ENCODE peak calls at places on chromosomes 6 and 20, in seven cellular contexts. One of them, this sample, is unnamed.

GRCh38 chr6:145736854-145737181 is 1.5 kb upstream of the EPM2A start:
- DNase-seq in B cell: no peak
- DNase-seq in MM.1S: no peak
- DNase-seq in fibroblast of lung: peak
- DNase-seq in cardiac fibroblast: peak
- DNase-seq in lung: no peak
- DNase-seq in upper lobe of left lung: no peak
- DNase-seq in this sample: no peak

GRCh38 chr6:99119109-99120031 is 171.6 kb upstream of the FBXL4 start:
- DNase-seq in B cell: peak
- DNase-seq in MM.1S: peak
- DNase-seq in fibroblast of lung: peak
- DNase-seq in cardiac fibroblast: peak
- DNase-seq in lung: no peak
- DNase-seq in upper lobe of left lung: no peak
- DNase-seq in this sample: no peak

GRCh38 chr20:22389836-22390542 is 194.4 kb downstream of the FOXA2 start:
- DNase-seq in B cell: no peak
- DNase-seq in MM.1S: no peak
- DNase-seq in fibroblast of lung: no peak
- DNase-seq in cardiac fibroblast: no peak
- DNase-seq in lung: peak
- DNase-seq in upper lobe of left lung: peak
- DNase-seq in this sample: no peak

GRCh38 chr6:90676516-90676915 is 89.6 kb upstream of the MAP3K7 start:
- DNase-seq in B cell: no peak
- DNase-seq in MM.1S: no peak
- DNase-seq in fibroblast of lung: no peak
- DNase-seq in cardiac fibroblast: no peak
- DNase-seq in lung: no peak
- DNase-seq in upper lobe of left lung: no peak
- DNase-seq in this sample: no peak

GRCh38 chr6:5638666-5639065 is 368.1 kb downstream of the NRN1 start:
- DNase-seq in B cell: no peak
- DNase-seq in MM.1S: no peak
- DNase-seq in fibroblast of lung: no peak
- DNase-seq in cardiac fibroblast: no peak
- DNase-seq in lung: no peak
- DNase-seq in upper lobe of left lung: no peak
- DNase-seq in this sample: no peak

GRCh38 chr6:105359419-105360366 is 43.2 kb downstream of the PREP start:
- DNase-seq in B cell: no peak
- DNase-seq in MM.1S: no peak
- DNase-seq in fibroblast of lung: peak
- DNase-seq in cardiac fibroblast: peak
- DNase-seq in lung: no peak
- DNase-seq in upper lobe of left lung: peak
- DNase-seq in this sample: no peak

GRCh38 chr20:13186043-13186774 is 34.9 kb upstream of the ISM1 start:
- DNase-seq in B cell: no peak
- DNase-seq in MM.1S: no peak
- DNase-seq in fibroblast of lung: no peak
- DNase-seq in cardiac fibroblast: no peak
- DNase-seq in lung: no peak
- DNase-seq in upper lobe of left lung: no peak
- DNase-seq in this sample: no peak

GRCh38 chr20:63748356-63749270 is 9.0 kb downstream of the SLC2A4RG start:
- DNase-seq in B cell: no peak
- DNase-seq in MM.1S: no peak
- DNase-seq in fibroblast of lung: no peak
- DNase-seq in cardiac fibroblast: no peak
- DNase-seq in lung: no peak
- DNase-seq in upper lobe of left lung: no peak
- DNase-seq in this sample: no peak

GRCh38 chr6:11714798-11715285 is 63.8 kb downstream of the ADTRP start:
- DNase-seq in B cell: no peak
- DNase-seq in MM.1S: no peak
- DNase-seq in fibroblast of lung: no peak
- DNase-seq in cardiac fibroblast: no peak
- DNase-seq in lung: no peak
- DNase-seq in upper lobe of left lung: no peak
- DNase-seq in this sample: no peak

GRCh38 chr20:19047951-19048296 is 164.5 kb upstream of the SLC24A3 start:
- DNase-seq in B cell: no peak
- DNase-seq in MM.1S: no peak
- DNase-seq in fibroblast of lung: no peak
- DNase-seq in cardiac fibroblast: no peak
- DNase-seq in lung: no peak
- DNase-seq in upper lobe of left lung: no peak
- DNase-seq in this sample: no peak
- TF ChIP-seq CTCF in B cell: no peak
- TF ChIP-seq CTCF in MM.1S: no peak
- TF ChIP-seq CTCF in fibroblast of lung: no peak
- TF ChIP-seq CTCF in cardiac fibroblast: no peak
- TF ChIP-seq CTCF in lung: no peak
- TF ChIP-seq CTCF in upper lobe of left lung: no peak
- TF ChIP-seq CTCF in this sample: no peak

GRCh38 chr20:18496740-18497592 is at the start of gene RBBP9:
- DNase-seq in B cell: peak
- DNase-seq in MM.1S: peak
- DNase-seq in fibroblast of lung: peak
- DNase-seq in cardiac fibroblast: peak
- DNase-seq in lung: peak
- DNase-seq in upper lobe of left lung: peak
- DNase-seq in this sample: peak
- TF ChIP-seq CTCF in B cell: no peak
- TF ChIP-seq CTCF in MM.1S: no peak
- TF ChIP-seq CTCF in fibroblast of lung: no peak
- TF ChIP-seq CTCF in cardiac fibroblast: no peak
- TF ChIP-seq CTCF in lung: no peak
- TF ChIP-seq CTCF in upper lobe of left lung: no peak
- TF ChIP-seq CTCF in this sample: no peak

GRCh38 chr6:129490551-129491245 is 219.3 kb downstream of the ARHGAP18 start:
- DNase-seq in B cell: peak
- DNase-seq in MM.1S: peak
- DNase-seq in fibroblast of lung: peak
- DNase-seq in cardiac fibroblast: peak
- DNase-seq in lung: peak
- DNase-seq in upper lobe of left lung: peak
- DNase-seq in this sample: no peak
- TF ChIP-seq CTCF in B cell: no peak
- TF ChIP-seq CTCF in MM.1S: no peak
- TF ChIP-seq CTCF in fibroblast of lung: no peak
- TF ChIP-seq CTCF in cardiac fibroblast: no peak
- TF ChIP-seq CTCF in lung: no peak
- TF ChIP-seq CTCF in upper lobe of left lung: no peak
- TF ChIP-seq CTCF in this sample: no peak

GRCh38 chr6:158284340-158285210 is 27.7 kb upstream of the TULP4 start:
- DNase-seq in B cell: peak
- DNase-seq in MM.1S: peak
- DNase-seq in fibroblast of lung: peak
- DNase-seq in cardiac fibroblast: peak
- DNase-seq in lung: no peak
- DNase-seq in upper lobe of left lung: peak
- DNase-seq in this sample: no peak

GRCh38 chr6:158286413-158286812 is 25.9 kb upstream of the TULP4 start:
- DNase-seq in B cell: no peak
- DNase-seq in MM.1S: no peak
- DNase-seq in fibroblast of lung: peak
- DNase-seq in cardiac fibroblast: peak
- DNase-seq in lung: no peak
- DNase-seq in upper lobe of left lung: no peak
- DNase-seq in this sample: no peak

GRCh38 chr6:158285321-158285960 is 26.8 kb upstream of the TULP4 start:
- DNase-seq in B cell: no peak
- DNase-seq in MM.1S: no peak
- DNase-seq in fibroblast of lung: peak
- DNase-seq in cardiac fibroblast: no peak
- DNase-seq in lung: no peak
- DNase-seq in upper lobe of left lung: no peak
- DNase-seq in this sample: no peak

GRCh38 chr6:158287047-158287446 is 25.2 kb upstream of the TULP4 start:
- DNase-seq in B cell: no peak
- DNase-seq in MM.1S: no peak
- DNase-seq in fibroblast of lung: no peak
- DNase-seq in cardiac fibroblast: no peak
- DNase-seq in lung: no peak
- DNase-seq in upper lobe of left lung: no peak
- DNase-seq in this sample: no peak

DNA sequence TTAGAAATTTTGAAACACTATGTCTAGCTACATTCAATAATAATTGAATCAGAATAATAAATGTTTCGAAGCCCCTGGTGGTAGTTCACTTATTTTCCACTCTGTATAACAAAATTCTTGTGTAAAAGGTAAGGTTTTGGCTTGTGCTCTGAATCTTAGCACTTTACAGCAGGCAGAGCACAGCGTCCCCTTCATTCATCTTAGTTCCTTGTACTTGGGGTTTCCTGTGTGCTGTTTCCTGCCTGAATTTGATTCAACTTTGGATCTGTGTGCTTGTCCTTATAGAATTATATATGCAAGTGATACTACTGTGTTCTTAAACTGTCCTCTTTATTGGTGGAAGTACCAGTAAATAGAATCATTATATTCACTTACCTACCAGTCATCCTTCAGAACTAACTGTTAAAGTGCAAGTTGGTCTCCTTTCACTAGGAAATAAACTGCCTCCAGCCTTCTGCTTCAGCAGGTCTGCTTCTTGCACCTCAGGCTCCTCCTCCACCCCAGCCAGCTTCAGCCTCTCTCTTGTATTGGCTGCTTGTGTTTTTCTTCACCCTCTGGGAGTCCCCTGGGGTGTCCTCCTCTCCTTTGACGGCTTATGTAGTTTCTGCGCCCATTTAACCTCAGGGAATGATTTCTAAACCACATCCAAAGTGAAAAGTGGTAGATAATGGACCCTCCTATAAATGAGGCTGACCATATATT is 28.8 kb upstream of the TULP4 start:
- DNase-seq in B cell: peak
- DNase-seq in MM.1S: peak
- DNase-seq in fibroblast of lung: peak
- DNase-seq in cardiac fibroblast: peak
- DNase-seq in lung: no peak
- DNase-seq in upper lobe of left lung: no peak
- DNase-seq in this sample: no peak
- TF ChIP-seq CTCF in B cell: no peak
- TF ChIP-seq CTCF in MM.1S: no peak
- TF ChIP-seq CTCF in fibroblast of lung: no peak
- TF ChIP-seq CTCF in cardiac fibroblast: no peak
- TF ChIP-seq CTCF in lung: no peak
- TF ChIP-seq CTCF in upper lobe of left lung: no peak
- TF ChIP-seq CTCF in this sample: no peak